ENCODE peak calls at places on chromosome X, in nine cellular contexts. R is A549, X is AG09309, I is mammary epithelial cell, T is WTC11, H is upper lobe of right lung, F is uterus, Z is lung, P is endothelial cell of umbilical vein. C is an unnamed sample.

GRCh38 chrX:119399772-119400101 is 601 bp downstream of the SLC25A43 start:
- DNase-seq in I (no peak), T (peak), R (no peak), F (no peak), Z (no peak), H (no peak), P (peak), X (no peak), C (no peak)

GRCh38 chrX:115939070-115939469 is 231.5 kb upstream of the AGTR2 start:
- DNase-seq in H (no peak), F (no peak), I (no peak), T (no peak), X (no peak), P (no peak), Z (no peak), R (no peak), C (no peak)

GRCh38 chrX:53969540-53969939 is 74.7 kb downstream of the PHF8 start:
- DNase-seq in R (no peak), H (no peak), X (no peak), P (no peak), I (no peak), T (no peak), Z (no peak), F (no peak), C (no peak)

GRCh38 chrX:35380808-35381700 is 417.1 kb upstream of the MAGEB16 start:
- DNase-seq in R (peak), I (peak), X (no peak), T (no peak), H (no peak), P (peak), Z (no peak), F (no peak), C (peak)

GRCh38 chrX:11886745-11887144 is 128.7 kb downstream of the MSL3 start:
- DNase-seq in H (no peak), Z (no peak), T (no peak), X (no peak), I (peak), R (peak), F (no peak), P (peak), C (peak)

GRCh38 chrX:47226071-47226470 is 6.7 kb upstream of the USP11 start:
- DNase-seq in X (no peak), I (no peak), H (no peak), R (no peak), T (no peak), P (no peak), F (no peak), Z (no peak), C (no peak)

GRCh38 chrX:9942086-9942485 is 25.1 kb upstream of the CLDN34 start:
- DNase-seq in T (no peak), X (no peak), F (no peak), R (no peak), P (peak), Z (no peak), I (no peak), H (no peak), C (no peak)

GRCh38 chrX:10636337-10636736 is 16.0 kb upstream of the MID1 start:
- DNase-seq in I (peak), Z (peak), X (no peak), P (peak), H (no peak), F (peak), R (peak), T (peak), C (peak)

GRCh38 chrX:39652336-39652735 is 445.4 kb downstream of the BCOR start:
- DNase-seq in F (no peak), Z (no peak), P (peak), X (no peak), H (no peak), T (peak), I (no peak), R (peak), C (peak)

GRCh38 chrX:119503484-119503861 is 35.2 kb downstream of the SLC25A5 start:
- DNase-seq in X (peak), Z (peak), F (no peak), P (peak), R (no peak), H (peak), T (no peak), I (peak), C (peak)

GRCh38 chrX:103311401-103311785 is 603 bp upstream of the BEX2 start:
- DNase-seq in X (no peak), Z (no peak), R (no peak), P (no peak), H (no peak), F (no peak), I (no peak), T (no peak), C (no peak)

GRCh38 chrX:10177620-10178019 is 20.8 kb downstream of the CLCN4 start:
- DNase-seq in I (no peak), R (no peak), P (peak), H (no peak), F (no peak), T (no peak), Z (no peak), X (no peak), C (no peak)

GRCh38 chrX:13059269-13059668 is 14.8 kb upstream of the FAM9C start:
- DNase-seq in H (no peak), F (no peak), I (no peak), X (no peak), Z (no peak), R (no peak), P (no peak), T (no peak), C (no peak)

GRCh38 chrX:9390693-9391368 is 74.0 kb upstream of the TBL1X start:
- DNase-seq in R (no peak), F (no peak), X (no peak), P (no peak), H (no peak), T (no peak), I (no peak), Z (no peak), C (no peak)

GRCh38 chrX:151981129-151981528 is 6.7 kb upstream of the GABRE start:
- DNase-seq in I (peak), F (no peak), Z (no peak), R (peak), H (no peak), P (no peak), X (peak), T (no peak), C (peak)

DNA sequence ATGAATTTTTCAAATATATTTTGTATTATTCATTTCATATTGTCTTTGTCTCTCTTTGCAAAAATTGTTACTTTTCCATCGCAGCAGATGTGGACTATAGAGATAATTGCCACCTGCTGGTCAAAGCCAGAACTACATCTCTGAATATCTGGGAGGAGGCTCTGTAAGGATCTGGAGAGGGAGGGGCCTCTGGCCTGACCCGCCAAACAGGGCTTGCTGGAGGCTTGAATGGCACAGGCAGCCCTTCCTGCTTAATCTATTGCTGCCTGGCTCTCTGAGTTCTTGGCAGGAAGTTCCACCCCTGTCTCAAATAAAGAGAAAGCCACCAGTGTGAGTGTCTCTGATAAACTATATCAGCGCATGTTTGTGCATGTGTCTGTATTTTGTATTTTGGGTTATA is 132.4 kb downstream of the ZMAT1 start:
- DNase-seq in P (peak), R (peak), Z (peak), I (peak), F (peak), X (peak), H (peak), T (peak), C (peak)
- TF ChIP-seq CTCF in P (peak), R (peak), Z (peak), I (peak), F (peak), X (peak), H (peak), T (peak), C (peak)

DNA sequence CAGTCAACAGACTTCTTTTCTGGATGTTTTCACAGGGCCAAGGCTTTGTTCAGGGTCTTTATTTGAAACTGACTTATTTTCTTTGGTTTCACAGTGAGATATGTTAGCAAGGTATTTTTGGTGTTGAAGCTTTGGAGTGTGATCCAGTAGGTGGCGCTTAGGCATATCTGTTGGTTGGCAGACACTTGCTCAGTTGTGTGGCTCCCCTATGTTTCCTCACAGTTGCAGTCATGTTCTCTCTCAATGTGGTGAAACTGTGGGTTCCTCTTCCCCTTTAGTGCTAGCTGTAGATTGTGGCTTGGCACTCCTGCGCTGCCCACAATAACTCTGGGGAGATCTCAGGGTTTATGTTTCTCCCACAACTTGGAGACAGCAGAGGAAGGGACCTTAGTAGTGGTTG is 460.8 kb downstream of the SLITRK2 start:
- DNase-seq in Z (no peak), R (no peak), H (no peak), X (no peak), P (no peak), T (no peak), F (no peak), I (no peak), C (peak)
- TF ChIP-seq CTCF in Z (no peak), R (no peak), H (no peak), X (no peak), P (no peak), T (no peak), F (no peak), I (no peak), C (no peak)

GRCh38 chrX:70437921-70438665 is 6.5 kb upstream of the DLG3 start:
- DNase-seq in X (no peak), P (no peak), T (no peak), H (no peak), F (no peak), Z (no peak), I (no peak), R (no peak), C (peak)
- TF ChIP-seq CTCF in X (no peak), P (no peak), T (no peak), H (no peak), F (no peak), Z (no peak), I (no peak), R (no peak), C (no peak)

GRCh38 chrX:52363247-52363883 is 5.5 kb upstream of the XAGE2 start:
- DNase-seq in T (no peak), H (no peak), R (peak), P (peak), X (no peak), F (no peak), Z (no peak), I (no peak), C (no peak)
- TF ChIP-seq CTCF in T (no peak), H (no peak), R (no peak), P (no peak), X (peak), F (no peak), Z (no peak), I (no peak), C (no peak)

DNA sequence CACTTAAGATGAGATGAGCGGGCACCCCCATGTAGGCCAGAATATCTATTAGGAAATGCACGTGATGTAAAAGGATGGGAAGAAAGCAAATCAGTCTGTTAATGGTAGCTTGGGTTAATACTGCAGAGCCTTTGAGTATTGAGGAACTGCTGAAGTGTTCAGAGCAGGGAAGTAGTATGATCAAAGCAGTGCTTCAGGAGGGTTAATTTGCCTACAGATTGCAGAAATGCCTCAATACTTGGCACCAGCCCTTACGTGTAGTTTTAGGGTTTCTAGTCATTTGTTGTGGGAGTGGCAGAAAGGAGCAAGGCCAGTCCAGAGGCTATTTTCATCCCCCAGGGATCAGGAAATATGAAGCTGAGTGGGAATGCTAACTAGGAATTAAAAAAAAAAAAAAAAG is 19.7 kb downstream of the ZFX start:
- DNase-seq in T (no peak), P (no peak), H (no peak), I (no peak), X (no peak), F (no peak), R (no peak), Z (no peak), C (no peak)
- TF ChIP-seq CTCF in T (no peak), P (no peak), H (no peak), I (no peak), X (no peak), F (no peak), R (no peak), Z (no peak), C (no peak)

GRCh38 chrX:107273795-107274194 is 67.4 kb downstream of the DNAAF6 start:
- DNase-seq in T (no peak), X (no peak), I (no peak), F (no peak), P (no peak), Z (no peak), H (no peak), R (no peak), C (no peak)

DNA sequence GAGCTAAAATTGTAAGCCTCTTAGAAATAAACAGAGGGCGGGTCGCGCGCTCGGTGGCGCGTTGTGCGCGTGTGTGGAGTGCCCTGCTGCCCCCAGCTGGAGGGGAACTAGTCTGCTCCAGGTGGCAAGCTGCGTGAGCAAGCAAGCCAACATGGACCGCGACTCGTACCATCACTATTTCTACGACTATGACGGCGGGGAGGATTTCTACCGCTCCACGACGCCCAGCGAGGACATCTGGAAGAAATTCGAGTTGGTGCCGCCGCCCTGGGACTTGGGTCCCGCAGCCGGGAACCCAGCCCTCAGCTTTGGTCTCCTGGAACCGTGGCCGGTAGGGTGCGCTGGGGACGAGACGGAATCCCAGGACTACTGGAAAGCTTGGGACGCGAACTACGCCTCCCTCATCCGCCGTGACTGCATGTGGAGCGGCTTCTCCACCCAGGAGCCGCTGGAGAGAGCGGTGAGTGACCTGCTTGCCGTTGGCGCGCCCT is 66.1 kb downstream of the DNAAF6 start:
- DNase-seq in F (no peak), H (no peak), T (peak), X (no peak), P (no peak), Z (no peak), I (no peak), R (peak), C (no peak)
- TF ChIP-seq CTCF in F (no peak), H (no peak), T (no peak), X (no peak), P (no peak), Z (no peak), I (no peak), R (peak), C (no peak)

GRCh38 chrX:99266255-99266654 is 1143.8 kb downstream of the PCDH19 start:
- DNase-seq in I (no peak), Z (no peak), R (no peak), H (no peak), T (no peak), F (no peak), X (no peak), P (no peak), C (no peak)

DNA sequence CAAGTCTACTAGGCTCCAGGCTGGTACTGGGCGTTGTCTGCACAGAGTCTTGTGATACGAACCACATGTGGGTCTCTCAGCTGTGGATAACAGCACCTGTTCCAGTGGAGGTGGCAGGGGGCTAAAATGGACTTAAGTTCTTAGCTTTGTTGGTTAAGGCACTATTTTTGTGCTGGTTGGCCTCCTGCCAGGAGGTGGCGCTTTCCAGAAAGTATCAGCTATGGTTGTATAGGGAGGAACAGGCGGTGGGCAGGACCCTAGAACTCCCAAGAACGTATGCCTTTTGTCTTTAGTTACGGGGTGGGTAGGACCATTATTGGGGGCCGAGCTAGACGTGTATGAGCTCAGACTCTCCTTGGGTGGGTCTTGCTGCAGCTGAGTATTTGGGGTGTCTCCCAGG is 1138.4 kb downstream of the PCDH19 start:
- DNase-seq in P (no peak), H (no peak), T (peak), F (no peak), R (no peak), X (no peak), Z (no peak), I (no peak), C (no peak)
- TF ChIP-seq CTCF in P (no peak), H (no peak), T (no peak), F (no peak), R (no peak), X (no peak), Z (no peak), I (no peak), C (no peak)

GRCh38 chrX:55379396-55379795 is 72.5 kb upstream of the MAGEH1 start:
- DNase-seq in Z (no peak), P (no peak), X (no peak), T (no peak), H (no peak), F (no peak), I (no peak), R (no peak), C (no peak)
- TF ChIP-seq CTCF in Z (no peak), P (no peak), X (no peak), T (no peak), H (no peak), F (no peak), I (no peak), R (no peak), C (no peak)

DNA sequence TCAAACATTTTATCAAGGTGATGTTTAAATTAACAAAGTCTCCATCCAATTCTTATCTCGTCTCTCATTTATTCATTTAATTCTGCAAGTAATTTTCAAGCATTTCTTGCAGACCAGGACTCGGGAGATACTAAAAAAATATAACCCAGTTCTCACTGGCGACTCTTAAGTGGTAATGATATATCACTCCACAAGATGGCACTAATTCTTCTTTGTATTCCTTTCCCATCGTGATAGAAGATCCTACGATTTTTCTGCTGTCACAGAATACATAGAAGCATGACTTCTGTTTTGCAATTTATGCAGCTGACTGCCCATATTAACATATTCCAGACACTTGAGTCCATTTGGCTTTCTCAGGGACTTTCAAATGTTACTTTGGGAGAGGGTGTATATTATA is 64.0 kb upstream of the FGF13 start:
- DNase-seq in H (no peak), F (no peak), T (no peak), I (peak), Z (no peak), X (no peak), P (peak), R (peak), C (peak)
- TF ChIP-seq CTCF in H (peak), F (no peak), T (no peak), I (peak), Z (no peak), X (peak), P (no peak), R (peak), C (peak)

GRCh38 chrX:140817943-140818342 is 108.4 kb downstream of the LINC00632 start:
- DNase-seq in R (peak), P (peak), Z (no peak), F (no peak), I (no peak), X (peak), H (no peak), T (no peak), C (peak)
- TF ChIP-seq CTCF in R (peak), P (peak), Z (peak), F (no peak), I (peak), X (peak), H (peak), T (peak), C (peak)

C was measured in MCF 10A.